ENCODE peak calls at places on chromosomes 6 and 20, in six cellular contexts. F is activated T-helper 2 cell treated with anti-CD3 and anti-CD28 coated beads, Interferon-gamma antibody, Interleukin-2, Interleukin-4, amounts not matched to agents 10 μg/mL and 5 μg/mL and 100 μg/mL, durations not matched to agents 14 hours and 24 hours and 36 hours; I is fibroblast of mammary gland; G is neural crest cell; B is stimulated activated CD4-positive, alpha-beta T cell treated with anti-CD3 and anti-CD28 coated beads, Interleukin-4, amount 100 ng/mL, for 1 hour; M is HCT116. T is an unnamed sample.

GRCh38 chr6:163573503-163574179 is 159.1 kb downstream of the QKI start:
- DNase-seq in F (no peak), M (no peak), I (no peak), B (no peak), G (no peak), T (no peak)

GRCh38 chr6:143058987-143059386 is 1.7 kb upstream of the AIG1 start:
- DNase-seq in M (no peak), F (no peak), I (no peak), G (no peak), B (no peak), T (peak; percentile 51)

GRCh38 chr6:73565767-73566485 is 45.1 kb upstream of the EEF1A1 start:
- DNase-seq in G (no peak), B (no peak), M (no peak), I (no peak), F (no peak), T (no peak)

GRCh38 chr20:11248691-11249178 is 574.9 kb upstream of the JAG1 start:
- DNase-seq in G (no peak), F (no peak), B (no peak), I (no peak), M (no peak), T (no peak)

GRCh38 chr6:33589723-33590530 is 9.9 kb upstream of the BAK1 start:
- DNase-seq in B (peak; percentile 43), I (peak; percentile 97), M (peak; percentile 87), G (peak; percentile 66), F (no peak), T (peak; percentile 99)

GRCh38 chr20:49237531-49237930 is 18.3 kb downstream of the DDX27 start:
- DNase-seq in B (no peak), M (no peak), G (no peak), F (no peak), I (no peak), T (no peak)

GRCh38 chr6:15066433-15067337 is 179.2 kb upstream of the JARID2 start:
- DNase-seq in F (no peak), M (no peak), I (peak; percentile 96), G (no peak), B (no peak), T (no peak)

GRCh38 chr20:63381781-63382431 is 20.8 kb upstream of the CHRNA4 start:
- DNase-seq in G (peak; percentile 76), B (peak; percentile 47), I (no peak), M (no peak), F (peak; percentile 20), T (no peak)

GRCh38 chr20:21202284-21202683 is 76.4 kb downstream of the KIZ start:
- DNase-seq in F (no peak), B (no peak), G (no peak), M (peak; percentile 50), I (peak; percentile 80), T (no peak)

GRCh38 chr6:20584100-20584731 is 50.0 kb downstream of the CDKAL1 start:
- DNase-seq in M (no peak), G (no peak), I (no peak), F (no peak), B (no peak), T (no peak)

GRCh38 chr20:58584881-58585752 is 66.0 kb upstream of the STX16 start:
- DNase-seq in B (no peak), F (no peak), M (no peak), I (peak; percentile 45), G (no peak), T (no peak)

GRCh38 chr20:63943007-63943807 is 13.0 kb downstream of the UCKL1 start:
- DNase-seq in G (no peak), B (no peak), I (no peak), F (no peak), M (no peak), T (no peak)

GRCh38 chr20:62742979-62743776 is 34.5 kb downstream of the NTSR1 start:
- DNase-seq in F (no peak), I (no peak), G (no peak), B (no peak), M (no peak), T (no peak)

GRCh38 chr6:13455604-13456003 is 31.8 kb downstream of the GFOD1 start:
- DNase-seq in B (no peak), M (no peak), I (no peak), F (no peak), G (no peak), T (no peak)

GRCh38 chr6:572596-573265 is 84.2 kb downstream of the HUS1B start:
- DNase-seq in I (no peak), G (no peak), M (no peak), F (no peak), B (no peak), T (no peak)

GRCh38 chr20:973785-974194 is 28.3 kb downstream of the RSPO4 start:
- DNase-seq in I (peak; percentile 57), F (peak; percentile 19), M (peak; percentile 55), G (no peak), B (no peak), T (peak; percentile 91)

GRCh38 chr6:15948930-15949900 is 179.7 kb upstream of the MYLIP start:
- DNase-seq in F (no peak), I (no peak), M (no peak), G (no peak), B (no peak), T (no peak)

GRCh38 chr20:38673731-38674177 is 50.5 kb upstream of the SLC32A1 start:
- DNase-seq in M (no peak), F (no peak), G (no peak), B (no peak), I (peak; percentile 9), T (no peak)

GRCh38 chr6:32685603-32686002 is 19.1 kb upstream of the HLA-DQB1 start:
- DNase-seq in B (no peak), I (peak; percentile 3), F (peak; percentile 45), M (no peak), G (no peak), T (no peak)

GRCh38 chr20:32538526-32538918 is 46.6 kb downstream of the NOL4L start:
- DNase-seq in F (no peak), G (no peak), I (no peak), M (no peak), B (peak; percentile 41), T (no peak)

GRCh38 chr6:70847685-70848084 is 109.2 kb downstream of the B3GAT2 start:
- DNase-seq in I (no peak), B (no peak), M (no peak), G (no peak), F (no peak), T (no peak)

GRCh38 chr20:58327211-58327610 is 17.7 kb downstream of the RAB22A start:
- DNase-seq in F (no peak), I (no peak), M (no peak), B (no peak), G (no peak), T (no peak)

GRCh38 chr6:42043787-42044475 is 6.4 kb upstream of the TAF8 start:
- DNase-seq in G (peak; percentile 96), B (peak; percentile 93), I (peak; percentile 86), M (peak; percentile 62), F (peak; percentile 85), T (peak; percentile 83)

GRCh38 chr20:3307078-3307477 is 68.1 kb upstream of the SLC4A11 start:
- DNase-seq in M (no peak), I (no peak), F (no peak), B (no peak), G (no peak), T (no peak)

GRCh38 chr20:18795366-18795765 is 18.2 kb upstream of the SCP2D1 start:
- DNase-seq in G (no peak), B (no peak), F (no peak), I (no peak), M (no peak), T (no peak)

GRCh38 chr6:43768983-43769525 is 957 bp upstream of the VEGFA start:
- DNase-seq in I (peak; percentile 99), M (no peak), G (no peak), B (no peak), F (no peak), T (no peak)

GRCh38 chr20:47016068-47016664 is 121.5 kb downstream of the EYA2 start:
- DNase-seq in I (no peak), B (no peak), M (no peak), G (no peak), F (no peak), T (no peak)

GRCh38 chr6:89501239-89501638 is 68.3 kb downstream of the ANKRD6 start:
- DNase-seq in G (no peak), M (no peak), B (no peak), I (no peak), F (no peak), T (no peak)

GRCh38 chr6:16367584-16367970 is 129.2 kb downstream of the GMPR start:
- DNase-seq in M (no peak), B (no peak), I (no peak), G (no peak), F (no peak), T (no peak)

T was measured in RKO.